ENCODE peak calls at places on chromosomes 2 and 18, in six cellular contexts. H is CD8-positive, alpha-beta T cell; S is adrenal gland; T is breast epithelium; U is neural progenitor cell; R is tibial artery. Z is an unnamed sample.

GRCh38 chr2:72949642-72950041 is 32.3 kb downstream of the EMX1 start:
- DNase-seq in H (no peak), S (no peak), T (no peak), U (no peak), R (no peak), Z (no peak)

GRCh38 chr2:174223359-174223758 is 25.0 kb downstream of the OLA1 start:
- DNase-seq in H (no peak), S (no peak), T (no peak), U (no peak), R (no peak), Z (no peak)

GRCh38 chr2:149747456-149747855 is 159.9 kb upstream of the MMADHC start:
- DNase-seq in H (no peak), S (no peak), T (no peak), U (no peak), R (no peak), Z (no peak)

GRCh38 chr18:48872234-48873145 is 78.3 kb downstream of the SMAD7 start:
- DNase-seq in H (no peak), S (no peak), T (no peak), U (no peak), R (no peak), Z (no peak)

GRCh38 chr2:152309352-152310214 is 25.4 kb upstream of the FMNL2 start:
- DNase-seq in H (no peak), S (no peak), T (no peak), U (no peak), R (no peak), Z (no peak)

GRCh38 chr2:158953926-158954763 is 14.3 kb upstream of the TANC1 start:
- DNase-seq in H (no peak), S (peak; percentile 85), T (peak; percentile 61), U (no peak), R (peak; percentile 72), Z (no peak)

GRCh38 chr2:47195149-47195548 is 40.0 kb upstream of the STPG4 start:
- DNase-seq in H (no peak), S (no peak), T (no peak), U (no peak), R (no peak), Z (no peak)

GRCh38 chr18:49500136-49500921 is 13.3 kb upstream of the C18orf32 start:
- DNase-seq in H (no peak), S (no peak), T (no peak), U (peak; percentile 94), R (no peak), Z (peak; percentile 68)

GRCh38 chr2:48112911-48113687 is 206.8 kb upstream of the FBXO11 start:
- DNase-seq in H (no peak), S (no peak), T (no peak), U (no peak), R (no peak), Z (no peak)

GRCh38 chr2:160652236-160652635 is 158.6 kb upstream of the RBMS1 start:
- DNase-seq in H (peak; percentile 52), S (no peak), T (no peak), U (no peak), R (peak; percentile 65), Z (no peak)

GRCh38 chr18:32801236-32801635 is 28.4 kb upstream of the KLHL14 start:
- DNase-seq in H (no peak), S (no peak), T (no peak), U (peak; percentile 7), R (no peak), Z (no peak)

GRCh38 chr18:52903858-52904257 is 563.9 kb downstream of the DCC start:
- DNase-seq in H (no peak), S (peak; percentile 35), T (no peak), U (peak; percentile 73), R (no peak), Z (peak; percentile 9)

GRCh38 chr2:158138255-158138654 is 36.6 kb downstream of the UPP2 start:
- DNase-seq in H (no peak), S (no peak), T (no peak), U (no peak), R (no peak), Z (no peak)

GRCh38 chr2:189783927-189784867 is at the start of the genes ORMDL1 and PMS1:
- DNase-seq in H (peak; percentile 89), S (peak; percentile 97), T (peak; percentile 94), U (peak; percentile 97), R (peak; percentile 94), Z (peak; percentile 94)

GRCh38 chr2:36366491-36367120 is 11.0 kb downstream of the CRIM1 start:
- DNase-seq in H (no peak), S (no peak), T (no peak), U (no peak), R (no peak), Z (no peak)

GRCh38 chr2:40187054-40187453 is 264.8 kb downstream of the SLC8A1 start:
- DNase-seq in H (no peak), S (no peak), T (no peak), U (peak; percentile 2), R (no peak), Z (peak; percentile 1)

GRCh38 chr2:33620-34019 is 12.7 kb downstream of the FAM110C start:
- DNase-seq in H (peak; percentile 32), S (no peak), T (no peak), U (no peak), R (no peak), Z (no peak)

GRCh38 chr2:38615237-38615636 is 12.5 kb upstream of the HNRNPLL start:
- DNase-seq in H (no peak), S (no peak), T (no peak), U (no peak), R (no peak), Z (no peak)

GRCh38 chr18:76524900-76525698 is 30.1 kb upstream of the ZNF516 start:
- DNase-seq in H (no peak), S (peak; percentile 32), T (no peak), U (peak; percentile 71), R (no peak), Z (peak; percentile 59)

GRCh38 chr18:58896268-58896667 is 31.6 kb downstream of the ZNF532 start:
- DNase-seq in H (no peak), S (no peak), T (no peak), U (no peak), R (no peak), Z (no peak)

GRCh38 chr18:58898427-58898826 is 33.8 kb downstream of the ZNF532 start:
- DNase-seq in H (no peak), S (no peak), T (no peak), U (no peak), R (no peak), Z (no peak)

GRCh38 chr18:58900015-58900649 is 35.5 kb downstream of the ZNF532 start:
- DNase-seq in H (no peak), S (no peak), T (no peak), U (no peak), R (no peak), Z (no peak)

GRCh38 chr18:58896734-58897508 is 32.2 kb downstream of the ZNF532 start:
- DNase-seq in H (no peak), S (no peak), T (no peak), U (no peak), R (no peak), Z (no peak)

GRCh38 chr18:58897994-58898393 is 33.3 kb downstream of the ZNF532 start:
- DNase-seq in H (no peak), S (no peak), T (no peak), U (no peak), R (no peak), Z (no peak)
- H3K36me3 ChIP-seq in H (no peaks in the 10 kb centered on the region), S (no peaks in the 10 kb centered on the region), T (no peaks in the 10 kb centered on the region), U (no peaks in the 10 kb centered on the region), R (peaks cover 6% of the 10 kb centered on the region), Z (peaks cover 30% of the 10 kb centered on the region)

DNA sequence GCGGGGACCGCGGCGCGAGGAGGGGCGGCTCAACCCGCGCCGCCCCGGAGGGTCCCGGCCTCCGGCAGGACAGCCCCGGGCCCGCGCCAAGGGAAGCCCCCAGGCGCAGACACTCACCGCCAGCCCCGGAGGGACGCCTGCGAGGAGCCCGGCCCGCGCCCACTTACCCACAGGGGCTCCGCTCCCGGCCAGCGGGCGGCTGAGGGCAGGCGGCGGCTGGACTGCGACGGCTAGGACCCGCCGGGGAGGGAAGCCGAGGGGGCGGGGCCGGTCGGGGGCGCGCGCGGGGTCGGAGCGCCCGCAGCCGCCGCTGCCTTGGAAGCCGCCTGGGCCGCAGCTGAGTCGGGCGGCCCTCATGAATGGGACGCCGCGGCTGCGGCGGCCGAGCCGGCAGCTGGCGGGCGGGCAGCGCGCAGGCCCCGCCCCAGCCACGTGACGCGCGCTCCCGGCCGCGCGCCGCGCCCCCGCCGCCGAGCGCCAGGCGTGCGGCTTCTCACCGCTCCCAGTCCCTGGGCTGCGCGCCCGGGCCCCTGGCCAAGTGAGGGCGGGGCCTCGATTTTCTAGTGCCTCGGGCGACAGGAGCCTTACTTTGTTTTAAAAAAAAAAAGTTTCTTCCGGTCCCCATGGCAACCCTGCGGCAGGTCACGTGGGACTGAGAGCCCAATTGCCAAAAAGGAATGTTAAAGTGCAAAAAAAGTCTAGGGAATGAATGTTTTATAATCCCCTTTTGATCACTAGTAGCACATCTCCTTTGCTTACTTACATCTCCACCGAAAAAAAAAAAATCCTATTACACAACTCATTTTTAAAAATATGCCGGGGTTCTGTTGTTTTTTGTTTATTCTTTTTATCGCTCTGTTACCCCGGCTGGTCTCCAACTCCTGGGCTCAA is at the start of gene LPIN2:
- DNase-seq in H (peak; percentile 94), S (peak; percentile 99), T (peak; percentile 97), U (peak; percentile 99), R (peak; percentile 99), Z (peak; percentile 98)
- H3K4me3 ChIP-seq in H (peak within 1 kb of the TSS; percentile 53), S (peak within 1 kb of the TSS; percentile 91), T (peak within 1 kb of the TSS; percentile 87), U (peak within 1 kb of the TSS; percentile 68), R (peak within 1 kb of the TSS; percentile 95), Z (peak within 1 kb of the TSS; percentile 67)

DNA sequence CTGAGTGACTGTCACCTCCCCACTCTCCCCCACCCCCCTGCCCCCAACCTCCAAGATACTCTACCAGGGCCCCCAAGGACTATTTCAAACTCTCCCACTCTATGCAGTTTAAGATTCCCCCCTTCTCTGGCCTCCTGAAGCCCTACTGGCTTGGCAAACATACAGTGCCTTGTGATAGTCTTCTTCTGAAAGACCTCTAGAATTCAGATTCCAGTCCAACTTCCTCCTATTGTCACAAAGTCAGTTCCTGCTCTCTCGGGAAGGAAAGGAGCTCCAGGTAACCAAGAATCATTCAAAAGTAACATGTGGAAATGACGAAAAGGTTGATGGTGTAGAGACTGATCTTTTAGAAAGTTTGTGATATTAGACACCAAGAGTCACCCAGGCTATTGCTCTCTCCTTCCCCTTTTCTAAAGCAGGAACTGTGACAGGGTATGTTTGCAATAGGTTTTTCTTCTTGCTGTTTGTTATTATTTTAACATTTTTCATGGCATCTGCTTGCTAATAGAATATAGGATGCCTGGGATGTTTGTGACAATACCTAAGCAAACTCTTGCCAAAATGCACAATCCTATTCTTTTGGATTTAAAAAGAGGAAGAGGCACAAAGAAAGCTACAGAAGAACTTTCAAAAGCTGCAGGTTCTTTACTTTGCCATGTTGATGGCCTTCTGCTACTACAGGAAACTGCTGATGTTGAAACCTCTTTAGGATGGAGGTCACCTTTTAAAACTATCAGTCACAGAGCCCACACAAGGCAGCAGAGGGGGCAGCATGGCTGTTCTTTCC is 93.5 kb upstream of the MGAT4A start:
- DNase-seq in H (no peak), S (no peak), T (no peak), U (no peak), R (no peak), Z (no peak)
- H3K27me3 ChIP-seq in H (no peaks in the 10 kb centered on the region), S (peaks cover 16% of the 10 kb centered on the region), T (peaks cover 4% of the 10 kb centered on the region), U (peaks cover 63% of the 10 kb centered on the region), R (no peaks in the 10 kb centered on the region), Z (peaks cover 33% of the 10 kb centered on the region)

GRCh38 chr2:29139731-29140130 is 24.5 kb downstream of the CLIP4 start:
- DNase-seq in H (no peak), S (no peak), T (no peak), U (no peak), R (no peak), Z (no peak)
- H3K36me3 ChIP-seq in H (peaks cover 9% of the 10 kb centered on the region), S (no peaks in the 10 kb centered on the region), T (no peaks in the 10 kb centered on the region), U (no peaks in the 10 kb centered on the region), R (peaks cover 29% of the 10 kb centered on the region), Z (no peaks in the 10 kb centered on the region)